ENCODE peak calls at places on chromosomes 2 and 18, in nine cellular contexts. One of them, this sample, is unnamed.

GRCh38 chr2:162182395-162182794 is 30.3 kb upstream of the GCG start:
- DNase-seq in HFFc6: no peak
- DNase-seq in left lung: no peak
- DNase-seq in AG09309: no peak
- DNase-seq in uterus: no peak
- DNase-seq in pancreas: no peak
- DNase-seq in mucosa of descending colon: no peak
- DNase-seq in neural progenitor cell: no peak
- DNase-seq in AG10803: peak
- DNase-seq in this sample: no peak

GRCh38 chr2:12797815-12798214 is 81.1 kb downstream of the TRIB2 start:
- DNase-seq in HFFc6: peak
- DNase-seq in left lung: no peak
- DNase-seq in AG09309: no peak
- DNase-seq in uterus: no peak
- DNase-seq in pancreas: no peak
- DNase-seq in mucosa of descending colon: no peak
- DNase-seq in neural progenitor cell: no peak
- DNase-seq in AG10803: peak
- DNase-seq in this sample: no peak

GRCh38 chr2:218368621-218369153 is 12.0 kb downstream of the CATIP start:
- DNase-seq in HFFc6: peak
- DNase-seq in left lung: no peak
- DNase-seq in AG09309: no peak
- DNase-seq in uterus: peak
- DNase-seq in pancreas: no peak
- DNase-seq in mucosa of descending colon: peak
- DNase-seq in neural progenitor cell: peak
- DNase-seq in AG10803: no peak
- DNase-seq in this sample: no peak

GRCh38 chr2:94956797-94957391 is 68.6 kb upstream of the MAL start:
- DNase-seq in HFFc6: peak
- DNase-seq in left lung: no peak
- DNase-seq in AG09309: no peak
- DNase-seq in uterus: no peak
- DNase-seq in pancreas: peak
- DNase-seq in mucosa of descending colon: no peak
- DNase-seq in neural progenitor cell: no peak
- DNase-seq in AG10803: peak
- DNase-seq in this sample: no peak

GRCh38 chr18:23107718-23108117 is 27.6 kb upstream of the CABLES1 start:
- DNase-seq in HFFc6: no peak
- DNase-seq in left lung: no peak
- DNase-seq in AG09309: no peak
- DNase-seq in uterus: no peak
- DNase-seq in pancreas: no peak
- DNase-seq in mucosa of descending colon: no peak
- DNase-seq in neural progenitor cell: no peak
- DNase-seq in AG10803: no peak
- DNase-seq in this sample: no peak

GRCh38 chr2:203330434-203330833 is 2.2 kb downstream of the ABI2 start:
- DNase-seq in HFFc6: peak
- DNase-seq in left lung: no peak
- DNase-seq in AG09309: peak
- DNase-seq in uterus: no peak
- DNase-seq in pancreas: no peak
- DNase-seq in mucosa of descending colon: no peak
- DNase-seq in neural progenitor cell: no peak
- DNase-seq in AG10803: peak
- DNase-seq in this sample: no peak

GRCh38 chr18:66795011-66795410 is 191.1 kb upstream of the CDH19 start:
- DNase-seq in HFFc6: no peak
- DNase-seq in left lung: no peak
- DNase-seq in AG09309: no peak
- DNase-seq in uterus: no peak
- DNase-seq in pancreas: no peak
- DNase-seq in mucosa of descending colon: no peak
- DNase-seq in neural progenitor cell: no peak
- DNase-seq in AG10803: no peak
- DNase-seq in this sample: no peak

GRCh38 chr2:239313251-239313650 is 87.6 kb downstream of the HDAC4 start:
- DNase-seq in HFFc6: no peak
- DNase-seq in left lung: no peak
- DNase-seq in AG09309: no peak
- DNase-seq in uterus: peak
- DNase-seq in pancreas: no peak
- DNase-seq in mucosa of descending colon: no peak
- DNase-seq in neural progenitor cell: no peak
- DNase-seq in AG10803: no peak
- DNase-seq in this sample: no peak

GRCh38 chr2:55102056-55102812 is 52.0 kb upstream of the RTN4 start:
- DNase-seq in HFFc6: peak
- DNase-seq in left lung: no peak
- DNase-seq in AG09309: peak
- DNase-seq in uterus: no peak
- DNase-seq in pancreas: no peak
- DNase-seq in mucosa of descending colon: no peak
- DNase-seq in neural progenitor cell: no peak
- DNase-seq in AG10803: peak
- DNase-seq in this sample: no peak

GRCh38 chr2:105287692-105288091 is 41.8 kb downstream of the TGFBRAP1 start:
- DNase-seq in HFFc6: peak
- DNase-seq in left lung: no peak
- DNase-seq in AG09309: no peak
- DNase-seq in uterus: no peak
- DNase-seq in pancreas: no peak
- DNase-seq in mucosa of descending colon: peak
- DNase-seq in neural progenitor cell: peak
- DNase-seq in AG10803: peak
- DNase-seq in this sample: no peak

GRCh38 chr18:75128051-75128605 is 80.8 kb downstream of the PTGR3 start:
- DNase-seq in HFFc6: no peak
- DNase-seq in left lung: no peak
- DNase-seq in AG09309: no peak
- DNase-seq in uterus: no peak
- DNase-seq in pancreas: no peak
- DNase-seq in mucosa of descending colon: no peak
- DNase-seq in neural progenitor cell: no peak
- DNase-seq in AG10803: no peak
- DNase-seq in this sample: no peak

GRCh38 chr2:179538406-179538805 is 273.8 kb upstream of the SESTD1 start:
- DNase-seq in HFFc6: no peak
- DNase-seq in left lung: no peak
- DNase-seq in AG09309: no peak
- DNase-seq in uterus: no peak
- DNase-seq in pancreas: no peak
- DNase-seq in mucosa of descending colon: no peak
- DNase-seq in neural progenitor cell: no peak
- DNase-seq in AG10803: no peak
- DNase-seq in this sample: no peak

GRCh38 chr2:69177063-69177771 is 164.2 kb downstream of the ANTXR1 start:
- DNase-seq in HFFc6: peak
- DNase-seq in left lung: peak
- DNase-seq in AG09309: peak
- DNase-seq in uterus: peak
- DNase-seq in pancreas: peak
- DNase-seq in mucosa of descending colon: peak
- DNase-seq in neural progenitor cell: peak
- DNase-seq in AG10803: peak
- DNase-seq in this sample: no peak

GRCh38 chr18:10453885-10454772 is at the start of gene APCDD1:
- DNase-seq in HFFc6: no peak
- DNase-seq in left lung: peak
- DNase-seq in AG09309: no peak
- DNase-seq in uterus: peak
- DNase-seq in pancreas: peak
- DNase-seq in mucosa of descending colon: peak
- DNase-seq in neural progenitor cell: peak
- DNase-seq in AG10803: no peak
- DNase-seq in this sample: no peak

GRCh38 chr18:34981487-34981886 is 59.7 kb upstream of the MAPRE2 start:
- DNase-seq in HFFc6: no peak
- DNase-seq in left lung: no peak
- DNase-seq in AG09309: no peak
- DNase-seq in uterus: no peak
- DNase-seq in pancreas: no peak
- DNase-seq in mucosa of descending colon: no peak
- DNase-seq in neural progenitor cell: no peak
- DNase-seq in AG10803: no peak
- DNase-seq in this sample: no peak

GRCh38 chr18:48806551-48807261 is 144.1 kb downstream of the SMAD7 start:
- DNase-seq in HFFc6: no peak
- DNase-seq in left lung: no peak
- DNase-seq in AG09309: peak
- DNase-seq in uterus: peak
- DNase-seq in pancreas: no peak
- DNase-seq in mucosa of descending colon: no peak
- DNase-seq in neural progenitor cell: no peak
- DNase-seq in AG10803: peak
- DNase-seq in this sample: peak

GRCh38 chr2:109128048-109128465 is 948 bp upstream of the SH3RF3 start:
- DNase-seq in HFFc6: peak
- DNase-seq in left lung: peak
- DNase-seq in AG09309: peak
- DNase-seq in uterus: peak
- DNase-seq in pancreas: peak
- DNase-seq in mucosa of descending colon: peak
- DNase-seq in neural progenitor cell: peak
- DNase-seq in AG10803: peak
- DNase-seq in this sample: peak

GRCh38 chr2:213224366-213224765 is 59.9 kb upstream of the SPAG16 start:
- DNase-seq in HFFc6: peak
- DNase-seq in left lung: no peak
- DNase-seq in AG09309: no peak
- DNase-seq in uterus: no peak
- DNase-seq in pancreas: no peak
- DNase-seq in mucosa of descending colon: no peak
- DNase-seq in neural progenitor cell: no peak
- DNase-seq in AG10803: no peak
- DNase-seq in this sample: no peak

GRCh38 chr2:222959358-222959757 is 92.6 kb upstream of the KCNE4 start:
- DNase-seq in HFFc6: peak
- DNase-seq in left lung: no peak
- DNase-seq in AG09309: peak
- DNase-seq in uterus: no peak
- DNase-seq in pancreas: no peak
- DNase-seq in mucosa of descending colon: no peak
- DNase-seq in neural progenitor cell: peak
- DNase-seq in AG10803: peak
- DNase-seq in this sample: no peak
- TF ChIP-seq CTCF in HFFc6: peak
- TF ChIP-seq CTCF in left lung: no peak
- TF ChIP-seq CTCF in AG09309: peak
- TF ChIP-seq CTCF in uterus: no peak
- TF ChIP-seq CTCF in pancreas: no peak
- TF ChIP-seq CTCF in mucosa of descending colon: no peak
- TF ChIP-seq CTCF in neural progenitor cell: no peak
- TF ChIP-seq CTCF in AG10803: peak
- TF ChIP-seq CTCF in this sample: no peak

DNA sequence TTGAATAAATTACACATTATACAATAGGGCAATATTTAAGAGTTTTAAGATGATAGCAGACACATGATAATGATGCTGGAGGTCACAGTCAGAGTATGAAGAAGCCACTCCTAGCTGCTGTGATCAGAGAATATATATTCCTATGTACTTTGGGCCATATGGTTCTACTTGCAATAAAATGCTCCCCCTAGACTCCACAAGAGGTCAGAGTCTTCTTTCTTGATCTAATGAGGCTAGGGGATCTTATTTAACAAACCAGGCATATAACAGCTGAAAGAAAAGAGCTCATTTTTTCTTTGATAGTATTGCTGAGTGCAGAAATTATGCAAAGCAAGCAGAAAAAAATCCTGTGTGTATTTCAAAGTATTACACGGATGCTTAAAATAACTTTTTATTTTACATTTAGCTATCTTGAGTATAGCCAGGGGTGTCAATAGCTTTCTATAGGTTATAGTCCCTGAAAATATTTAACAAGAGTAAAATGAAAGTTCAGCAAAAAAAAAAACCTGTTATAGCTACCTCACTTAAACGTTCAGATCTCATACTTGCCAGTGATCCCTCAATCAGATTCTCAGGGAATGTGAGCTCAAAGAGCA is 748.7 kb upstream of the CHAC2 start:
- DNase-seq in HFFc6: no peak
- DNase-seq in left lung: no peak
- DNase-seq in AG09309: no peak
- DNase-seq in uterus: no peak
- DNase-seq in pancreas: no peak
- DNase-seq in mucosa of descending colon: no peak
- DNase-seq in neural progenitor cell: peak
- DNase-seq in AG10803: no peak
- DNase-seq in this sample: no peak
- TF ChIP-seq CTCF in HFFc6: peak
- TF ChIP-seq CTCF in left lung: no peak
- TF ChIP-seq CTCF in AG09309: peak
- TF ChIP-seq CTCF in uterus: no peak
- TF ChIP-seq CTCF in pancreas: no peak
- TF ChIP-seq CTCF in mucosa of descending colon: no peak
- TF ChIP-seq CTCF in neural progenitor cell: peak
- TF ChIP-seq CTCF in AG10803: peak
- TF ChIP-seq CTCF in this sample: no peak

DNA sequence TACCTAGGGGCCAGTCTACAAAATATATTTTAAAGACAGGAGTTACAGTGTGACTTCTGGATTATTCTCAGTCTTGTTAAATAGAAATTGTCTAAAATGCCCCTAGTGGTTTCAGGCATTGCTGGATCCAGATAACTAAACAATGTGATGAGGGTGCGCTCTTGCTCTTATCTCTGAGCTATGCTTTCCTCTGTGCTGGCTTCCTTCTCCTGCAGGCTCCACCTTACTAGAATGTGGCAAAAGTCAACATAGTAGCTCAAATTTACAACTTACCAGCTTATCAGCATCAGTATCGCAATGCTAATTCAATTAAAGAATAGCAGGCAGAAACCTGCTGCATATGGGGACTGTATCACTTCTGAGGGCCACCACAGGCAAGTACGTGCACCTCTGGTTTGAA is 61.3 kb upstream of the RNU4ATAC start:
- DNase-seq in HFFc6: no peak
- DNase-seq in left lung: no peak
- DNase-seq in AG09309: no peak
- DNase-seq in uterus: no peak
- DNase-seq in pancreas: no peak
- DNase-seq in mucosa of descending colon: no peak
- DNase-seq in neural progenitor cell: no peak
- DNase-seq in AG10803: no peak
- DNase-seq in this sample: no peak
- TF ChIP-seq CTCF in HFFc6: no peak
- TF ChIP-seq CTCF in left lung: no peak
- TF ChIP-seq CTCF in AG09309: no peak
- TF ChIP-seq CTCF in uterus: no peak
- TF ChIP-seq CTCF in pancreas: no peak
- TF ChIP-seq CTCF in mucosa of descending colon: no peak
- TF ChIP-seq CTCF in neural progenitor cell: no peak
- TF ChIP-seq CTCF in AG10803: no peak
- TF ChIP-seq CTCF in this sample: no peak

DNA sequence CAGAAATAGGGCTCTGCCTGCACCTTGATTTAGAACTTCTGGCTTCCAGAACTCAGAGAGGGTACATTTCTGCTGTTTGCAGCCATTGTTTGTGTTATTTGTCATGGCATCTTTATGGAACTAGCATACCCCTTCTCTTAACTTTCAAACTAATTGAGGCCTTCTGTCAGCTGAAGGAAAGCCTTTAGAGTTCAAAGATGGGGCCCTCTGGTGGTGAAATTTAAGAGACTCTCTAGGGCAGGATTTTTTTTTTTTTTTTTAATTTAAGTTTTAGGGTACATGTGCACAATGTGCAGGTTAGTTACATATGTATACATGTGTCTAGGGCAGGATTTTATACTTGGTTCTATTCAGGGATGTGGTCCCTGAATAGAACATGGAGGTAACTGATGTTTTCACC is 260.6 kb upstream of the LINC00305 start:
- DNase-seq in HFFc6: no peak
- DNase-seq in left lung: no peak
- DNase-seq in AG09309: no peak
- DNase-seq in uterus: no peak
- DNase-seq in pancreas: no peak
- DNase-seq in mucosa of descending colon: no peak
- DNase-seq in neural progenitor cell: peak
- DNase-seq in AG10803: no peak
- DNase-seq in this sample: no peak
- TF ChIP-seq CTCF in HFFc6: peak
- TF ChIP-seq CTCF in left lung: peak
- TF ChIP-seq CTCF in AG09309: no peak
- TF ChIP-seq CTCF in uterus: no peak
- TF ChIP-seq CTCF in pancreas: peak
- TF ChIP-seq CTCF in mucosa of descending colon: no peak
- TF ChIP-seq CTCF in neural progenitor cell: peak
- TF ChIP-seq CTCF in AG10803: peak
- TF ChIP-seq CTCF in this sample: no peak

This sample was measured in natural killer cell.